ENCODE peak calls at places on chromosomes 4 and X, in nine cellular contexts. K is spleen, M is adrenal gland, Q is lower leg skin, O is esophagus squamous epithelium, G is transverse colon, T is A549, H is sigmoid colon, N is stomach. B is an unnamed sample.

GRCh38 chrX:52359614-52360232 is 9.1 kb upstream of the XAGE2 start:
- DNase-seq in T (no peak), G (no peak), K (no peak), N (no peak), O (no peak), M (peak), Q (no peak), H (no peak), B (no peak)

GRCh38 chr4:165992263-165992662 is 119.2 kb downstream of the TLL1 start:
- DNase-seq in M (no peak), T (no peak), Q (no peak), K (no peak), N (no peak), O (no peak), H (no peak), G (no peak), B (no peak)

GRCh38 chrX:87583679-87584078 is 66.1 kb downstream of the KLHL4 start:
- DNase-seq in O (no peak), H (no peak), T (no peak), Q (no peak), K (no peak), G (no peak), N (peak), M (no peak), B (no peak)

GRCh38 chr4:98771959-98772619 is 113.7 kb upstream of the TSPAN5 start:
- DNase-seq in Q (no peak), T (no peak), K (no peak), N (no peak), M (no peak), G (peak), H (no peak), O (no peak), B (no peak)

GRCh38 chr4:77697860-77698599 is 92.4 kb downstream of the CXCL13 start:
- DNase-seq in O (no peak), Q (no peak), T (peak), H (no peak), M (no peak), K (no peak), G (peak), N (peak), B (no peak)

GRCh38 chr4:96305030-96305429 is 465.1 kb downstream of the PDHA2 start:
- DNase-seq in M (no peak), N (no peak), O (no peak), Q (no peak), K (no peak), G (no peak), H (no peak), T (no peak), B (no peak)

GRCh38 chrX:140360284-140360683 is 144.6 kb downstream of the SOX3 start:
- DNase-seq in K (no peak), T (no peak), G (no peak), M (no peak), N (no peak), H (no peak), Q (no peak), O (no peak), B (no peak)

GRCh38 chr4:111630705-111631104 is 514.5 kb upstream of the FAM241A start:
- DNase-seq in K (no peak), M (no peak), H (no peak), T (no peak), N (no peak), G (no peak), O (no peak), Q (no peak), B (no peak)

GRCh38 chr4:13527983-13528822 is 16.1 kb downstream of the NKX3-2 start:
- DNase-seq in H (peak), T (no peak), G (no peak), M (no peak), K (peak), O (no peak), N (no peak), Q (no peak), B (no peak)

GRCh38 chrX:118179161-118179560 is 62.6 kb upstream of the KLHL13 start:
- DNase-seq in T (no peak), K (no peak), O (no peak), Q (no peak), M (no peak), N (no peak), G (no peak), H (no peak), B (no peak)

GRCh38 chrX:24148535-24149345 is 789 bp upstream of the ZFX start:
- DNase-seq in Q (no peak), G (no peak), K (no peak), O (no peak), T (no peak), N (no peak), M (peak), H (peak), B (peak)

GRCh38 chr4:105714932-105715331 is 6.3 kb downstream of the GSTCD start:
- DNase-seq in N (no peak), Q (no peak), G (no peak), O (no peak), M (no peak), K (no peak), H (no peak), T (no peak), B (no peak)

GRCh38 chr4:138406881-138407280 is 164.7 kb upstream of the SLC7A11 start:
- DNase-seq in Q (no peak), O (no peak), T (no peak), N (no peak), M (no peak), G (no peak), K (no peak), H (no peak), B (peak)

GRCh38 chr4:137125011-137125410 is 407.3 kb downstream of the PCDH18 start:
- DNase-seq in M (peak), G (no peak), K (no peak), O (no peak), T (no peak), Q (peak), H (no peak), N (no peak), B (no peak)

GRCh38 chrX:20382518-20383291 is 116.0 kb upstream of the RPS6KA3 start:
- DNase-seq in Q (no peak), M (peak), G (no peak), O (no peak), K (no peak), T (peak), N (no peak), H (no peak), B (no peak)

GRCh38 chr4:94390804-94391410 is 48.3 kb upstream of the HPGDS start:
- DNase-seq in T (peak), K (no peak), O (no peak), N (no peak), M (peak), H (no peak), Q (no peak), G (no peak), B (no peak)

GRCh38 chr4:121129606-121130346 is 34.3 kb downstream of the TNIP3 start:
- DNase-seq in O (no peak), G (no peak), H (no peak), M (no peak), K (no peak), T (no peak), N (no peak), Q (no peak), B (no peak)

GRCh38 chrX:78514852-78515251 is 144.3 kb downstream of the RTL3 start:
- DNase-seq in K (no peak), H (no peak), O (no peak), Q (no peak), T (no peak), M (no peak), G (no peak), N (no peak), B (no peak)

GRCh38 chrX:146264763-146265375 is 447.2 kb downstream of the SLITRK2 start:
- DNase-seq in G (no peak), Q (no peak), K (no peak), O (no peak), M (no peak), T (no peak), N (no peak), H (no peak), B (no peak)

GRCh38 chr4:6910340-6910959 is 824 bp downstream of the TBC1D14 start:
- DNase-seq in K (no peak), Q (no peak), G (peak), N (no peak), O (no peak), M (peak), T (peak), H (peak), B (no peak)

GRCh38 chr4:108114503-108114902 is 54.2 kb downstream of the LEF1 start:
- DNase-seq in O (no peak), T (no peak), N (no peak), Q (no peak), H (no peak), K (no peak), M (no peak), G (no peak), B (no peak)

GRCh38 chr4:3645711-3646221 is 113.5 kb upstream of the LRPAP1 start:
- DNase-seq in K (no peak), M (no peak), H (no peak), Q (no peak), O (no peak), N (no peak), G (no peak), T (no peak), B (no peak)

GRCh38 chr4:182843813-182844325 is 73.3 kb downstream of the DCTD start:
- DNase-seq in K (peak), G (no peak), H (no peak), M (no peak), T (no peak), Q (no peak), N (no peak), O (no peak), B (no peak)

GRCh38 chr4:188854451-188854850 is 715.2 kb downstream of the TRIML1 start:
- DNase-seq in N (no peak), M (no peak), K (no peak), O (no peak), Q (no peak), G (no peak), T (no peak), H (no peak), B (no peak)

GRCh38 chr4:56465599-56466295 is 1.7 kb upstream of the SRP72 start:
- DNase-seq in Q (no peak), K (no peak), N (no peak), O (no peak), M (no peak), H (no peak), T (no peak), G (no peak), B (no peak)

GRCh38 chrX:53716328-53717088 is 30.0 kb upstream of the HUWE1 start:
- DNase-seq in H (no peak), K (no peak), G (peak), O (no peak), T (no peak), N (no peak), M (no peak), Q (no peak), B (no peak)

GRCh38 chrX:10006086-10006485 is 38.9 kb downstream of the CLDN34 start:
- DNase-seq in Q (no peak), O (no peak), T (no peak), H (no peak), M (no peak), G (no peak), K (no peak), N (no peak), B (no peak)

GRCh38 chr4:3421470-3421869 is 20.3 kb upstream of the HGFAC start:
- DNase-seq in O (no peak), T (no peak), M (no peak), G (no peak), K (peak), Q (no peak), N (no peak), H (no peak), B (no peak)

GRCh38 chrX:119870626-119871131 is 854 bp downstream of the RNF113A start:
- DNase-seq in N (no peak), G (peak), T (no peak), H (peak), K (peak), O (no peak), M (peak), Q (no peak), B (no peak)

GRCh38 chr4:183816882-183817509 is 88.1 kb upstream of the STOX2 start:
- DNase-seq in G (no peak), O (no peak), H (no peak), M (no peak), Q (no peak), N (no peak), T (no peak), K (no peak), B (no peak)

GRCh38 chrX:153421856-153422255 is 10.6 kb downstream of the ZFP92 start:
- DNase-seq in H (no peak), N (no peak), K (no peak), M (no peak), T (no peak), O (no peak), G (no peak), Q (no peak), B (no peak)

GRCh38 chr4:27366424-27366823 is 505.8 kb downstream of the STIM2 start:
- DNase-seq in Q (no peak), K (no peak), T (no peak), M (no peak), N (no peak), O (no peak), G (no peak), H (no peak), B (no peak)

GRCh38 chrX:71214604-71215334 is 8.3 kb upstream of the GJB1 start:
- DNase-seq in Q (no peak), T (no peak), H (no peak), G (peak), N (peak), K (no peak), O (no peak), M (no peak), B (no peak)

GRCh38 chrX:38803609-38804480 is 2.6 kb downstream of the MID1IP1 start:
- DNase-seq in O (peak), K (peak), H (peak), T (peak), N (peak), G (peak), Q (peak), M (peak), B (peak)

GRCh38 chr4:40525811-40526598 is 103.7 kb downstream of the RBM47 start:
- DNase-seq in Q (peak), O (no peak), K (no peak), N (peak), T (peak), H (no peak), G (no peak), M (peak), B (peak)

GRCh38 chr4:24121395-24122175 is 231.7 kb upstream of the PPARGC1A start:
- DNase-seq in Q (no peak), T (no peak), O (no peak), G (no peak), H (no peak), N (no peak), K (no peak), M (no peak), B (no peak)

GRCh38 chrX:31337332-31337731 is 265.5 kb upstream of the FTHL17 start:
- DNase-seq in G (no peak), N (no peak), M (no peak), H (no peak), T (no peak), O (no peak), K (no peak), Q (no peak), B (no peak)
- TF ChIP-seq POLR2A in G (no peak), N (no peak), M (no peak), H (no peak), T (no peak), O (no peak), K (no peak), Q (no peak), B (no peak)

DNA sequence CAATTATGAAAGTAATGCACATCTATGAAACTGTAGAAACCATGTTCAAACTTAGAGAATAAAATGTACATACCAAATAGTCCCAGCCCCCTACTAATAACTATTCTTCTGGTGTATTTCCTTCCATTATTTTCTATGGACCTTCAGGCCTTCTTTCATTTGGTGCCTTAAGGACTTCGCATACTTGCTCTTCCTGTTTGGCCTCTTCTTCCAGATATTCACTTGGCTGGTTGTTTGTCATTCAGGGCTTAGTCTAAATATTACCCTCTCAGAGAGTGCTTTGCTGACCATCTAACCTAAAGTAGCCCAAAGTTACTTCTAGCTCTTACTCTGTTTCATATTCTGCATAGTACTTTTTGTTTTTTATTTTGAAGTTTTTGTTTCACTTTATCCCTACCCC is 70.3 kb upstream of the ARMCX2 start:
- DNase-seq in G (no peak), K (no peak), O (no peak), H (no peak), M (no peak), Q (no peak), N (no peak), T (no peak), B (no peak)
- TF ChIP-seq POLR2A in G (no peak), K (no peak), O (no peak), H (no peak), M (no peak), Q (no peak), N (no peak), T (no peak), B (no peak)

GRCh38 chrX:48468247-48468671 is 1.8 kb downstream of the SLC38A5 start:
- DNase-seq in O (no peak), H (peak), T (no peak), M (peak), G (peak), Q (no peak), K (peak), N (peak), B (no peak)
- TF ChIP-seq POLR2A in O (no peak), H (no peak), T (no peak), M (no peak), G (no peak), Q (no peak), K (no peak), N (no peak), B (no peak)

DNA sequence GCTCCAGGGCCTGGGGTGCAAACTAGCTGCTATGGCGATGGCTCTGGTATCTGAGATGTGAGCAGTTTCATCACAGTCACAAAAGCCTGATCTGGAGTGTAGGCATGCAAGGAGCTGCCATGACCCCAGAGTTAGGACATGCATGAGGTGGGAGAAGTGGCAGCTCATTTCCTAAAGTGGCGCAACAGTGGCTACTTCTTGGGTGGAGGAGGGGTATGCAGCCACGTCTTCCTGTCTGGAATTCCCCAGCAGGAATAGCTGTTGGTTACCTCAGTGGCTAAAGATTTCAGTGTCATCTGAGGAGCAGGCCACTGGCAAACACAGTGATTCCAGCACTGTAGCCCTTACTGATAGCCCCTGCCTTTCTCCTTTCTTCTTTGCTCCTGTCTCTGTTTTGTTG is 1382.5 kb downstream of the C4orf33 start:
- DNase-seq in O (no peak), M (no peak), G (no peak), K (no peak), Q (no peak), T (no peak), N (no peak), H (no peak), B (no peak)
- TF ChIP-seq POLR2A in O (no peak), M (no peak), G (no peak), K (no peak), Q (no peak), T (no peak), N (no peak), H (no peak), B (no peak)

GRCh38 chrX:73943900-73944581 is 359.9 kb upstream of the ZCCHC13 start:
- DNase-seq in O (peak), T (peak), H (peak), M (peak), Q (peak), K (peak), N (peak), G (peak), B (peak)
- TF ChIP-seq POLR2A in O (no peak), T (peak), H (no peak), M (peak), Q (no peak), K (no peak), N (no peak), G (peak), B (peak)

DNA sequence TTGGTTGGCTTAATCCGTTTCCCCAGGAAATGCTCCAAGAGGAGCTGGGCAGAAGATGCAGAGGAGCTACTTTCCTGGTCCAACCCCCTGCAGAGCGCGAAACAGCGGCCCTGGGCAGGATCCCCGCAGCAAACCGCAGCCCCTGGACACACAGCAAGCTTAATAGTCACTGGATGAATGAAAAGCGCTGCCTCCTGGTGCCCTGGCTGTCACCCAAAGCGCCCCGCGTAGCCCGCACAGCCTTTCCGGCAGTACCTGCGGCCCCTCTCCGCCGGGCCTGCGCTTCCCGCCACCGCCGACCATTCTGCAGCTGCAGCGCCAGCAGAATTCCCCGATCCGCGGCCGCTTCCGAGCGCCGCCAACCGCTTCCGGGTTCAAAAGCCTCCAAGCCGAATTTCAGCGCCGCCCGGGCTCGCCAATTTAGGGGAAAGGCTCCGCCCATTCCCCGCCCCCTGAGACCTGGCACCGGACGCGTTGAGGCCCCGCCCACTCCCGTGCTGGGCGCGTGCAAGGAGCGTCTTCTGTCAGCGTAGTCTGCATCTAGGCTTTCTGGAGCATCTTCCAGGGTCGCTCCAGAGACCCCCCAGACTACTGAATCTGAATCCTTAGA is at the start of gene HPF1:
- DNase-seq in Q (peak), H (peak), T (peak), O (peak), N (peak), G (peak), M (peak), K (peak), B (peak)
- TF ChIP-seq POLR2A in Q (no peak), H (no peak), T (peak), O (peak), N (no peak), G (peak), M (peak), K (no peak), B (peak)

GRCh38 chr4:185112104-185112503 is 31.0 kb upstream of the SLC25A4 start:
- DNase-seq in M (peak), K (no peak), T (peak), N (peak), H (no peak), G (no peak), O (no peak), Q (no peak), B (peak)

GRCh38 chr4:185113340-185113739 is 29.7 kb upstream of the SLC25A4 start:
- DNase-seq in N (no peak), G (no peak), Q (no peak), H (no peak), M (no peak), T (no peak), O (no peak), K (no peak), B (no peak)

GRCh38 chr4:185119927-185120630 is 23.0 kb upstream of the SLC25A4 start:
- DNase-seq in T (no peak), O (no peak), Q (no peak), G (no peak), N (no peak), K (no peak), M (no peak), H (no peak), B (no peak)

GRCh38 chr4:185117300-185117934 is 25.6 kb upstream of the SLC25A4 start:
- DNase-seq in M (no peak), Q (no peak), K (no peak), H (no peak), N (no peak), O (no peak), G (no peak), T (no peak), B (no peak)

GRCh38 chr4:185115827-185116232 is 27.2 kb upstream of the SLC25A4 start:
- DNase-seq in N (peak), O (no peak), M (peak), G (peak), K (no peak), T (no peak), Q (no peak), H (no peak), B (peak)
- TF ChIP-seq POLR2A in N (no peak), O (no peak), M (peak), G (no peak), K (no peak), T (no peak), Q (no peak), H (no peak), B (no peak)

GRCh38 chrX:150363561-150364346 is 637 bp downstream of the MAMLD1 start:
- DNase-seq in M (peak), G (peak), H (no peak), O (no peak), T (peak), K (peak), Q (no peak), N (no peak), B (peak)

GRCh38 chrX:150364347-150365050 is 1.4 kb downstream of the MAMLD1 start:
- DNase-seq in K (peak), O (no peak), G (peak), N (no peak), T (no peak), M (peak), Q (no peak), H (no peak), B (no peak)

GRCh38 chrX:150361777-150362351 is 1.3 kb upstream of the MAMLD1 start:
- DNase-seq in Q (no peak), O (no peak), M (peak), H (peak), T (no peak), G (no peak), K (peak), N (no peak), B (no peak)

GRCh38 chrX:150361070-150361776 is 1.9 kb upstream of the MAMLD1 start:
- DNase-seq in N (no peak), M (peak), Q (no peak), G (peak), O (no peak), K (peak), T (no peak), H (no peak), B (no peak)

GRCh38 chrX:150362599-150363481 is at the start of gene MAMLD1:
- DNase-seq in Q (peak), O (no peak), H (peak), K (peak), M (peak), G (peak), T (peak), N (peak), B (peak)
- TF ChIP-seq POLR2A in Q (no peak), O (peak), H (peak), K (no peak), M (peak), G (peak), T (peak), N (no peak), B (peak)

B was measured in uterus.